ENCODE peak calls at places on chromosomes 2 and 18, in four cellular contexts. One of them, this sample, is unnamed. For H3K27me3 and H3K36me3, the result is how much of the 10 kb centered on the place peaks cover.

GRCh38 chr18:26663001-26663400 is 114.6 kb upstream of the KCTD1 start:
- DNase-seq in gastrocnemius medialis: no peak
- DNase-seq in NT2/D1: no peak
- DNase-seq in breast epithelium: no peak
- DNase-seq in this sample: no peak

GRCh38 chr2:96773922-96774321 is 13.2 kb downstream of the CNNM4 start:
- DNase-seq in gastrocnemius medialis: no peak
- DNase-seq in NT2/D1: no peak
- DNase-seq in breast epithelium: no peak
- DNase-seq in this sample: peak

GRCh38 chr2:107728586-107728985 is 98.1 kb upstream of the RGPD4 start:
- DNase-seq in gastrocnemius medialis: no peak
- DNase-seq in NT2/D1: no peak
- DNase-seq in breast epithelium: no peak
- DNase-seq in this sample: no peak

GRCh38 chr2:110674620-110675555 is 3.0 kb downstream of the BUB1 start:
- DNase-seq in gastrocnemius medialis: no peak
- DNase-seq in NT2/D1: no peak
- DNase-seq in breast epithelium: no peak
- DNase-seq in this sample: peak

GRCh38 chr18:33146009-33146408 is 294.5 kb downstream of the CCDC178 start:
- DNase-seq in gastrocnemius medialis: no peak
- DNase-seq in NT2/D1: no peak
- DNase-seq in breast epithelium: no peak
- DNase-seq in this sample: no peak

GRCh38 chr18:48764452-48764851 is 186.3 kb downstream of the SMAD7 start:
- DNase-seq in gastrocnemius medialis: no peak
- DNase-seq in NT2/D1: no peak
- DNase-seq in breast epithelium: no peak
- DNase-seq in this sample: no peak

GRCh38 chr2:46841621-46842020 is 74.0 kb downstream of the MCFD2 start:
- DNase-seq in gastrocnemius medialis: no peak
- DNase-seq in NT2/D1: no peak
- DNase-seq in breast epithelium: no peak
- DNase-seq in this sample: no peak

GRCh38 chr2:53129851-53130250 is 637.8 kb upstream of the CHAC2 start:
- DNase-seq in gastrocnemius medialis: no peak
- DNase-seq in NT2/D1: no peak
- DNase-seq in breast epithelium: no peak
- DNase-seq in this sample: no peak

GRCh38 chr18:62566199-62566598 is 43.4 kb downstream of the ZCCHC2 start:
- DNase-seq in gastrocnemius medialis: peak
- DNase-seq in NT2/D1: peak
- DNase-seq in breast epithelium: no peak
- DNase-seq in this sample: peak

GRCh38 chr2:205909194-205909572 is 176.8 kb downstream of the INO80D start:
- DNase-seq in gastrocnemius medialis: no peak
- DNase-seq in NT2/D1: no peak
- DNase-seq in breast epithelium: no peak
- DNase-seq in this sample: no peak

GRCh38 chr18:48104703-48105102 is 174.2 kb upstream of the SMAD2 start:
- DNase-seq in gastrocnemius medialis: no peak
- DNase-seq in NT2/D1: no peak
- DNase-seq in breast epithelium: no peak
- DNase-seq in this sample: no peak

GRCh38 chr2:63741884-63742583 is 99.7 kb upstream of the UGP2 start:
- DNase-seq in gastrocnemius medialis: no peak
- DNase-seq in NT2/D1: no peak
- DNase-seq in breast epithelium: no peak
- DNase-seq in this sample: no peak

GRCh38 chr2:68653538-68653982 is 10.2 kb downstream of the PROKR1 start:
- DNase-seq in gastrocnemius medialis: no peak
- DNase-seq in NT2/D1: peak
- DNase-seq in breast epithelium: no peak
- DNase-seq in this sample: no peak

GRCh38 chr2:181471227-181471626 is 14.0 kb downstream of the ITGA4 start:
- DNase-seq in gastrocnemius medialis: no peak
- DNase-seq in NT2/D1: no peak
- DNase-seq in breast epithelium: no peak
- DNase-seq in this sample: no peak

GRCh38 chr2:211434773-211435172 is 878.4 kb downstream of the CPS1 start:
- DNase-seq in gastrocnemius medialis: no peak
- DNase-seq in NT2/D1: no peak
- DNase-seq in breast epithelium: no peak
- DNase-seq in this sample: no peak

GRCh38 chr2:128753321-128753720 is 434.7 kb upstream of the HS6ST1 start:
- DNase-seq in gastrocnemius medialis: no peak
- DNase-seq in NT2/D1: no peak
- DNase-seq in breast epithelium: no peak
- DNase-seq in this sample: no peak

GRCh38 chr2:154490540-154490939 is 208.0 kb upstream of the KCNJ3 start:
- DNase-seq in gastrocnemius medialis: no peak
- DNase-seq in NT2/D1: no peak
- DNase-seq in breast epithelium: no peak
- DNase-seq in this sample: no peak

GRCh38 chr2:101272045-101272784 is 19.5 kb downstream of the CNOT11 start:
- DNase-seq in gastrocnemius medialis: no peak
- DNase-seq in NT2/D1: no peak
- DNase-seq in breast epithelium: no peak
- DNase-seq in this sample: no peak

GRCh38 chr2:72278046-72278445 is 130.4 kb upstream of the CYP26B1 start:
- DNase-seq in gastrocnemius medialis: no peak
- DNase-seq in NT2/D1: no peak
- DNase-seq in breast epithelium: no peak
- DNase-seq in this sample: no peak

GRCh38 chr2:191264647-191265079 is 19.5 kb downstream of the MYO1B start:
- DNase-seq in gastrocnemius medialis: no peak
- DNase-seq in NT2/D1: no peak
- DNase-seq in breast epithelium: no peak
- DNase-seq in this sample: no peak

GRCh38 chr2:101736861-101737291 is 39.4 kb downstream of the MAP4K4 start:
- DNase-seq in gastrocnemius medialis: no peak
- DNase-seq in NT2/D1: no peak
- DNase-seq in breast epithelium: no peak
- DNase-seq in this sample: no peak

GRCh38 chr2:174614261-174614660 is 16.7 kb upstream of the WIPF1 start:
- DNase-seq in gastrocnemius medialis: no peak
- DNase-seq in NT2/D1: no peak
- DNase-seq in breast epithelium: no peak
- DNase-seq in this sample: no peak

GRCh38 chr2:33457588-33458247 is 18.7 kb upstream of the RASGRP3 start:
- DNase-seq in gastrocnemius medialis: peak
- DNase-seq in NT2/D1: no peak
- DNase-seq in breast epithelium: no peak
- DNase-seq in this sample: peak

GRCh38 chr2:207693641-207694249 is 17.7 kb upstream of the CCNYL1 start:
- DNase-seq in gastrocnemius medialis: no peak
- DNase-seq in NT2/D1: no peak
- DNase-seq in breast epithelium: no peak
- DNase-seq in this sample: no peak

GRCh38 chr2:44496130-44496529 is 134.4 kb downstream of the CAMKMT start:
- DNase-seq in gastrocnemius medialis: no peak
- DNase-seq in NT2/D1: no peak
- DNase-seq in breast epithelium: no peak
- DNase-seq in this sample: no peak

GRCh38 chr2:84197901-84198300 is 261.2 kb downstream of the SUCLG1 start:
- DNase-seq in gastrocnemius medialis: no peak
- DNase-seq in NT2/D1: no peak
- DNase-seq in breast epithelium: no peak
- DNase-seq in this sample: no peak

GRCh38 chr2:74267068-74267467 is 68.7 kb downstream of the MTHFD2 start:
- DNase-seq in gastrocnemius medialis: no peak
- DNase-seq in NT2/D1: no peak
- DNase-seq in breast epithelium: no peak
- DNase-seq in this sample: peak

GRCh38 chr18:12651651-12652050 is 6.3 kb downstream of the SPIRE1 start:
- DNase-seq in gastrocnemius medialis: no peak
- DNase-seq in NT2/D1: no peak
- DNase-seq in breast epithelium: no peak
- DNase-seq in this sample: no peak

GRCh38 chr2:66587216-66587615 is 152.3 kb downstream of the MEIS1 start:
- DNase-seq in gastrocnemius medialis: no peak
- DNase-seq in NT2/D1: no peak
- DNase-seq in breast epithelium: no peak
- DNase-seq in this sample: peak
- H3K27me3 ChIP-seq in gastrocnemius medialis: under half
- H3K27me3 ChIP-seq in NT2/D1: under half
- H3K27me3 ChIP-seq in breast epithelium: under half
- H3K27me3 ChIP-seq in this sample: under half

DNA sequence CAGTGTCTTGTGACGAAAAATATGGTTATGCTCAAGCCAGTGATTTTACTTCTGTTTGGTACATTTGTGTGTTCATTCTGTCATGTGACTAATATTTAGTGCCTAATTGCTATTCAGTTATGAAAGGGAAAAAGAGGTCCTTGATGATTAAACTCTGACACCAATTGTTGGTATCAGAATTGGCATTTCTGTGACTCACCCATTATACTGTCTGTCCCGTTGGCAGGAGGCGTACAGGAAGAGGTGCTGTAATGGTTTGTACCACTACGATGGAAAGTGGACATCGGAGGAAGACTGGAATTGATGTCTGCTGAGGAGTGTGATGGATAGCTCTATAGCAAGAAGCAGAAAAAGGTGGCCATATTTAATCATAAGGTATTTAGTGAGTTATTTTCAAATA is 310.4 kb upstream of the CCDC68 start:
- DNase-seq in gastrocnemius medialis: no peak
- DNase-seq in NT2/D1: no peak
- DNase-seq in breast epithelium: no peak
- DNase-seq in this sample: no peak
- H3K36me3 ChIP-seq in gastrocnemius medialis: under half
- H3K36me3 ChIP-seq in NT2/D1: under half
- H3K36me3 ChIP-seq in breast epithelium: under half
- H3K36me3 ChIP-seq in this sample: under half

DNA sequence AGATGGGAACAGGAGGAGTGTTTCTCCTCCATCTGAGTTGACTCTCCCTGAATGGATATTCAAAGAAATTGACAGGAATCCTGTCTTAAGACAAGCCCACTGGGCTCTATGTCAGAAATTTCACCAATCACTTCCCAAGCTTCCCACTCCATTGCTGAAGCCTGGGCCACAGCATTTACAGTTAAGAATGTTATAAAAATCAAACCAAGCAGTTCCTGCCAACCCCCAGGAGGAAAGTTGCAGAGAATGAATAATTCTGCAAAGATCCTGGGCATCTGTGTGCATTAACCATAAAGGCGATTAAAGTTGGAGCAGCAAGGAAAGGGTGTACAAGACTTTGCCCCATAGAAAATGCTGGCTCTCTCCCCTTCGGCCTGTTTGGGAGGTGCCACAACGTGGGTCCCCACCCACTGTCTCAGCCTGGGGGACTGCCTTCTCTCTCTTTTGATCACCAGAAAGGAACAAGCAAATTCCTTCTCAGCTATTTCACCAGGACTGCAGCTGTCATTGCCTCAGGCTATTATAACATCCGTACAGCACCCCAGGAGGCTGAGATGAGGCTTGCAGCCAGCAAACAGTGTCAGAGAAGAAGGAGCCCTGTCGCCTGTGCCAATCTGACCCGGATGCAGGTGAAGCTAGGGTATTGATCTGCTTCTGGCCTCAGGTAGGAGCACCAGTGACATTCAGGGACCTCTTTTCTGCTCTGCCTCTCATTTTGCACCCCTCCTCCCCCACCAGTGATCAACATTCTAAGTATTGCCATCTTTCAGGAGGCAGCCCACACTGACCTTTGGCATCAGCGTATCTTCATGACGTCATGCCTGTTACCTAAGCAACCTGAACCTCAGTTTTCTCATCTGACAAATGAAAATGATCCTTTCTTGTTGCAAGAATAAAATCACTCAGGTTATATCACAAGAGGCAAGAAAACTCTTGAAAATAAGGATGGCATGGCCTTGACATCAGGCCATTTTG is 219.0 kb downstream of the SH3BP4 start:
- DNase-seq in gastrocnemius medialis: peak
- DNase-seq in NT2/D1: peak
- DNase-seq in breast epithelium: no peak
- DNase-seq in this sample: peak
- H3K4me3 ChIP-seq in gastrocnemius medialis: no peak
- H3K4me3 ChIP-seq in NT2/D1: no peak
- H3K4me3 ChIP-seq in breast epithelium: no peak
- H3K4me3 ChIP-seq in this sample: no peak

DNA sequence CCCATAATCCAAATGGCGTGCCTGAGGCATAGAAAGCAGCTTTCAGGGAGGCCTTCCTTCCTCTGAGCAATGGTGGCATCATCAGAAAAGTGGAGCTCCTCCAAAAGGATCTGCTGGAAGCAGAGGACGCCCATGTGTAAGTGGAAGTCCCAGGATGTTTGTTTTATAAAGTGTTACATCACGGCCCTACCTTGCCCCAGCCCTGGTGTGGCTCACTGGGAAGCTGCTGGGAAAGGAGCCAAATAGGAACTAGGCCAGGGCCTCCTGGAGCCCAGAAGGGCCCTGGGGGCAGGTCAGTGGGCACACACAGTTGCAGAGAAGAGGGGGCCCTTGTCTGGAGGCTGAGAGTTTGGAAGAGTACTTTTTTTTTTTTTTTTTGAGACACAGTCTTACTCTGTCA is 4.2 kb upstream of the ODC1 start:
- DNase-seq in gastrocnemius medialis: no peak
- DNase-seq in NT2/D1: no peak
- DNase-seq in breast epithelium: peak
- DNase-seq in this sample: peak
- H3K27me3 ChIP-seq in gastrocnemius medialis: under half
- H3K27me3 ChIP-seq in NT2/D1: under half
- H3K27me3 ChIP-seq in breast epithelium: under half
- H3K27me3 ChIP-seq in this sample: under half

DNA sequence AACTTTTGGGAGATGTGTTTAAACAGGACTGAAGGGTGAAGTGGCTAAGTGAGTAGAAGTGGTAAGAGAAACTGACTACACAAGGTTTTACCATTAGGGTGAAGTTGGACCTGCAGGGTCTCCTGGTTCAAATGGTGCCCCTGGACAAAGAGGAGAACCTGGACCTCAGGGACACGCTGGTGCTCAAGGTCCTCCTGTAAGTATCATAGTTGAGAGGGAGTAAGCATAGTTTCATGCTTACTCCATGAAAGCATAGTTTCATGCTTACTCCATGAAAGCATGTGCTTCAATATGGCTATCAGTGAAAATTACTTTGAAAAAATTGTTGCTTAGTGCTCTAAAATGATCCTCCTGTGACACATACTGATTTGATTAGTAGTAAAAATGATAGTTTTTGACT is 19.1 kb downstream of the COL3A1 start:
- DNase-seq in gastrocnemius medialis: no peak
- DNase-seq in NT2/D1: no peak
- DNase-seq in breast epithelium: no peak
- DNase-seq in this sample: no peak
- H3K36me3 ChIP-seq in gastrocnemius medialis: under half
- H3K36me3 ChIP-seq in NT2/D1: under half
- H3K36me3 ChIP-seq in breast epithelium: under half
- H3K36me3 ChIP-seq in this sample: under half

This sample was measured in H7.